ENCODE peak calls at places on chromosome 12, in nine cellular contexts. One of them, this sample, is unnamed.

GRCh38 chr12:57543666-57544065 is 3.3 kb downstream of the DCTN2 start:
- DNase-seq in uterus: no peak
- DNase-seq in tibial nerve: no peak
- DNase-seq in body of pancreas: no peak
- DNase-seq in IMR-90: peak
- DNase-seq in Peyer's patch: no peak
- DNase-seq in A549: no peak
- DNase-seq in esophagus squamous epithelium: no peak
- DNase-seq in stomach: no peak
- DNase-seq in this sample: no peak

GRCh38 chr12:132474237-132474741 is 15.7 kb upstream of the FBRSL1 start:
- DNase-seq in A549: no peak
- DNase-seq in esophagus squamous epithelium: no peak
- DNase-seq in tibial nerve: no peak
- DNase-seq in body of pancreas: no peak
- DNase-seq in IMR-90: no peak
- DNase-seq in stomach: no peak
- DNase-seq in uterus: no peak
- DNase-seq in Peyer's patch: no peak
- DNase-seq in this sample: no peak

GRCh38 chr12:101594700-101595099 is at the start of gene MYBPC1:
- DNase-seq in esophagus squamous epithelium: no peak
- DNase-seq in body of pancreas: no peak
- DNase-seq in Peyer's patch: no peak
- DNase-seq in stomach: no peak
- DNase-seq in uterus: no peak
- DNase-seq in tibial nerve: no peak
- DNase-seq in A549: peak
- DNase-seq in IMR-90: no peak
- DNase-seq in this sample: no peak

GRCh38 chr12:66247741-66248140 is 54.6 kb upstream of the HELB start:
- DNase-seq in uterus: no peak
- DNase-seq in body of pancreas: no peak
- DNase-seq in esophagus squamous epithelium: no peak
- DNase-seq in A549: no peak
- DNase-seq in tibial nerve: no peak
- DNase-seq in stomach: no peak
- DNase-seq in IMR-90: no peak
- DNase-seq in Peyer's patch: no peak
- DNase-seq in this sample: no peak

GRCh38 chr12:38886064-38886463 is 19.3 kb downstream of the CPNE8 start:
- DNase-seq in tibial nerve: no peak
- DNase-seq in A549: no peak
- DNase-seq in esophagus squamous epithelium: no peak
- DNase-seq in uterus: peak
- DNase-seq in IMR-90: no peak
- DNase-seq in Peyer's patch: peak
- DNase-seq in stomach: peak
- DNase-seq in body of pancreas: peak
- DNase-seq in this sample: no peak

GRCh38 chr12:131711551-131712205 is 788 bp downstream of the SFSWAP start:
- DNase-seq in A549: no peak
- DNase-seq in esophagus squamous epithelium: no peak
- DNase-seq in body of pancreas: no peak
- DNase-seq in Peyer's patch: peak
- DNase-seq in stomach: no peak
- DNase-seq in tibial nerve: no peak
- DNase-seq in uterus: no peak
- DNase-seq in IMR-90: no peak
- DNase-seq in this sample: no peak

GRCh38 chr12:5592313-5592712 is 160.4 kb downstream of the NTF3 start:
- DNase-seq in body of pancreas: no peak
- DNase-seq in IMR-90: no peak
- DNase-seq in Peyer's patch: no peak
- DNase-seq in A549: no peak
- DNase-seq in esophagus squamous epithelium: no peak
- DNase-seq in tibial nerve: no peak
- DNase-seq in uterus: no peak
- DNase-seq in stomach: no peak
- DNase-seq in this sample: no peak

GRCh38 chr12:104677441-104678089 is 220.8 kb downstream of the CHST11 start:
- DNase-seq in A549: no peak
- DNase-seq in uterus: no peak
- DNase-seq in stomach: peak
- DNase-seq in body of pancreas: no peak
- DNase-seq in Peyer's patch: no peak
- DNase-seq in IMR-90: no peak
- DNase-seq in tibial nerve: no peak
- DNase-seq in esophagus squamous epithelium: no peak
- DNase-seq in this sample: no peak

GRCh38 chr12:53058674-53059433 is 9.0 kb downstream of the TNS2 start:
- DNase-seq in A549: no peak
- DNase-seq in body of pancreas: peak
- DNase-seq in tibial nerve: peak
- DNase-seq in Peyer's patch: peak
- DNase-seq in uterus: no peak
- DNase-seq in esophagus squamous epithelium: no peak
- DNase-seq in stomach: no peak
- DNase-seq in IMR-90: no peak
- DNase-seq in this sample: no peak

GRCh38 chr12:47504775-47505446 is 200.9 kb downstream of the RPAP3 start:
- DNase-seq in uterus: no peak
- DNase-seq in IMR-90: peak
- DNase-seq in A549: no peak
- DNase-seq in body of pancreas: no peak
- DNase-seq in esophagus squamous epithelium: no peak
- DNase-seq in stomach: no peak
- DNase-seq in Peyer's patch: no peak
- DNase-seq in tibial nerve: no peak
- DNase-seq in this sample: no peak

GRCh38 chr12:43861015-43861846 is 25.4 kb downstream of the TMEM117 start:
- DNase-seq in body of pancreas: no peak
- DNase-seq in stomach: no peak
- DNase-seq in uterus: no peak
- DNase-seq in IMR-90: peak
- DNase-seq in tibial nerve: no peak
- DNase-seq in A549: no peak
- DNase-seq in esophagus squamous epithelium: no peak
- DNase-seq in Peyer's patch: no peak
- DNase-seq in this sample: no peak

GRCh38 chr12:42407306-42407705 is 81.3 kb downstream of the PPHLN1 start:
- DNase-seq in body of pancreas: no peak
- DNase-seq in A549: no peak
- DNase-seq in stomach: no peak
- DNase-seq in tibial nerve: no peak
- DNase-seq in Peyer's patch: no peak
- DNase-seq in uterus: no peak
- DNase-seq in esophagus squamous epithelium: no peak
- DNase-seq in IMR-90: peak
- DNase-seq in this sample: no peak

GRCh38 chr12:99146185-99146584 is 501.1 kb downstream of the APAF1 start:
- DNase-seq in body of pancreas: no peak
- DNase-seq in Peyer's patch: no peak
- DNase-seq in A549: no peak
- DNase-seq in esophagus squamous epithelium: no peak
- DNase-seq in stomach: no peak
- DNase-seq in uterus: no peak
- DNase-seq in tibial nerve: no peak
- DNase-seq in IMR-90: no peak
- DNase-seq in this sample: no peak

GRCh38 chr12:78725951-78726550 is 138.5 kb upstream of the SYT1 start:
- DNase-seq in A549: no peak
- DNase-seq in esophagus squamous epithelium: no peak
- DNase-seq in IMR-90: no peak
- DNase-seq in body of pancreas: no peak
- DNase-seq in uterus: no peak
- DNase-seq in Peyer's patch: no peak
- DNase-seq in tibial nerve: no peak
- DNase-seq in stomach: no peak
- DNase-seq in this sample: no peak

GRCh38 chr12:107404981-107405380 is 280.6 kb upstream of the PWP1 start:
- DNase-seq in A549: peak
- DNase-seq in tibial nerve: no peak
- DNase-seq in esophagus squamous epithelium: no peak
- DNase-seq in Peyer's patch: peak
- DNase-seq in body of pancreas: no peak
- DNase-seq in IMR-90: peak
- DNase-seq in stomach: no peak
- DNase-seq in uterus: no peak
- DNase-seq in this sample: no peak

DNA sequence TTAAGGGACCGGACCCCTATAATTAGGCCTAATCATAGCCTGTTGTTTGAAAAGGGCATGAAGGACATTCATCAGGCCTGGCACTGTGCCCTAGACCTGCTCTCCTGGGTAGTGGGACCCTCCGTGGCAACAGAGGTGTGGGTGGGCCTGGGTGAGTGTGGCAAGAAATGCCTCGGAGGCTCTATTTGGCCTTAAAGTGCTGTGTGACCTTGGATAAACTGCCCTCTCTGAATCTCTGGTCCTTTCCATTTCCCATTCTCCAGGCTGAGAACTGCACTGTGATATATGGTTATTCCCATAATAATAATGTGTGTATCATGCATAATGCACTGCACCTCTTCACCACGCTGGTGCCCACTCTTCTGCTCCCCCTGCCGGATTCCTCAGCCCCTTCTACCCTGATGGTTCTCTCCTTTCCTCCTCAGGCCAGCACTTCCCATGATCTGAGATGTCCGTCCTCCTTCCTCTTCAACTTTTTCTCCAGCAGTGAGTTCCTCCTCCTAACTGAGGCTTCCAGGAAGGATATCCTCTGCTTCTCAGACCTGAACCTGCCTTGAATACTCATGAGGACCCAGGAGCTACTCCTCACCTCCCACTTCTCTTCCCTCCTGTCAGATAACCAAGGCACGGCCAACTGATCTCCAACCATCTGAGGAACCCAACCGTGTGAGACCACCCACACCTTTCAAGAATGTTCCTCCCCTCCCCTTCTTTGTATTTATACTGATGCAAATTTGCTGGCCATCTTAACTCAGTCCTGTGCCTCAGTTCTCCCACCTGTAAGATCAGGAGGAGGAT is 111.0 kb upstream of the PZP start:
- DNase-seq in Peyer's patch: no peak
- DNase-seq in uterus: no peak
- DNase-seq in A549: no peak
- DNase-seq in tibial nerve: no peak
- DNase-seq in stomach: no peak
- DNase-seq in IMR-90: no peak
- DNase-seq in body of pancreas: no peak
- DNase-seq in esophagus squamous epithelium: no peak
- DNase-seq in this sample: no peak
- TF ChIP-seq CTCF in Peyer's patch: no peak
- TF ChIP-seq CTCF in uterus: no peak
- TF ChIP-seq CTCF in A549: no peak
- TF ChIP-seq CTCF in tibial nerve: no peak
- TF ChIP-seq CTCF in stomach: no peak
- TF ChIP-seq CTCF in IMR-90: no peak
- TF ChIP-seq CTCF in body of pancreas: peak
- TF ChIP-seq CTCF in esophagus squamous epithelium: no peak
- TF ChIP-seq CTCF in this sample: no peak

DNA sequence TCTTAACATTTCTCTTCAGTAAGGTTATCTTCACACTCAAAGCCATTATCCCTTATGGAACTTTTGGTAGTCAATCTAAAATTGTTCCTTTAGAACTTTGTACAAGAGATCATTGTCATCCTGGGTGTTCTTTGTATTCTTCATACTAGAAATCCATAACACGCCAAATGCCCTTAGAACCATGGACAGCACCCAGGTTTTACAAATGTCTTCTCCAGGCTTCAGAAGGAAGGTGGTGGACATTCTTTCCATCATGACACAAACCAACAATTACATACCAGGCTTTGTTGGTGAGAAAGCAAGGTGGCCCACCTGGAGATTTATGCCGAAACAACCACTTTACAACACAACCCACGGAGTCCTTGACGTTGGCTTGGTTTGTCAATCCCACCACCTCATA is 365.6 kb upstream of the TBX3 start:
- DNase-seq in A549: no peak
- DNase-seq in tibial nerve: no peak
- DNase-seq in Peyer's patch: no peak
- DNase-seq in IMR-90: peak
- DNase-seq in body of pancreas: no peak
- DNase-seq in stomach: no peak
- DNase-seq in esophagus squamous epithelium: no peak
- DNase-seq in uterus: no peak
- DNase-seq in this sample: no peak
- TF ChIP-seq POLR2A in A549: no peak
- TF ChIP-seq POLR2A in tibial nerve: no peak
- TF ChIP-seq POLR2A in Peyer's patch: no peak
- TF ChIP-seq POLR2A in IMR-90: no peak
- TF ChIP-seq POLR2A in body of pancreas: no peak
- TF ChIP-seq POLR2A in stomach: no peak
- TF ChIP-seq POLR2A in esophagus squamous epithelium: no peak
- TF ChIP-seq POLR2A in uterus: no peak
- TF ChIP-seq POLR2A in this sample: no peak

DNA sequence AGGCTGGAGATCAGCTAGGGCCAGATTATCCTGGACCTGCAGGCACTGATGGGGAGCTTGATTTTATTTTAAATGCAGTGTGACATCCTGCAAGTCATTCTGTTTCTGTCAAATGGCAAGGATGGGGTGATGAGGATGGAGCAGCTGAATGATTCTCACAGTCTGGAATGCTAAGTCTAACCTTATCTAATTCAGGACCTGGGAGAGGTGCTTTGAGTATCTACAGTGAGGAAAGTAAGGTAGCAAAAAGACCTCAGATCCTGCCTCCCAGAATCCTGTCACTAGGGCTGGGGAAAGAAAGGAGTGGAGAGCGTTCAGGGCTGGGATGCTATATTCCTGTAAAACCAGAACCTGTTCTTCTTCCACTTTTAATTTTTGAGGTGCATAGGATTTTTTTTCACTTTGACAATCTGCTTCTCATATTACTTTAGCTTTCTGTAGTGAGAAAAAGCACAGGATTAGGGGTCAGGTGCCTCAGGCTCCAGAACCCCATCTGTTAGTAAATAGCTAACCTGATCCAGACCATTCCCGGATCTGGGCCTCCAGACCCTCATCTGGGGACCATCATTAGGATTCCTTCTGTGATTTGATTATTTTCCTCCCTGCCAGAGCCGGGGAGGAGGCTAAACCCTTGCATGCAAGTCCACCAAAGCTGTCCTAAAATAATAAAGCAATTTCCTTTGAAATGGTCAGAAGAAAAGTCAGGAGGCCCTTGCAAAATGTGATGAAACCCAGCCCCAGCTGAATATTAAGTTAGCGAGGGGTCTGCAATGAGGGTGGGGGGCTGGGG is 54.7 kb downstream of the ASCL1 start:
- DNase-seq in Peyer's patch: no peak
- DNase-seq in A549: no peak
- DNase-seq in uterus: no peak
- DNase-seq in tibial nerve: no peak
- DNase-seq in IMR-90: no peak
- DNase-seq in stomach: no peak
- DNase-seq in body of pancreas: no peak
- DNase-seq in esophagus squamous epithelium: no peak
- DNase-seq in this sample: no peak
- TF ChIP-seq CTCF in Peyer's patch: no peak
- TF ChIP-seq CTCF in A549: no peak
- TF ChIP-seq CTCF in uterus: no peak
- TF ChIP-seq CTCF in tibial nerve: no peak
- TF ChIP-seq CTCF in IMR-90: no peak
- TF ChIP-seq CTCF in stomach: no peak
- TF ChIP-seq CTCF in body of pancreas: no peak
- TF ChIP-seq CTCF in esophagus squamous epithelium: no peak
- TF ChIP-seq CTCF in this sample: no peak

GRCh38 chr12:6827982-6828670 is at the start of gene P3H3:
- DNase-seq in body of pancreas: no peak
- DNase-seq in Peyer's patch: peak
- DNase-seq in stomach: no peak
- DNase-seq in uterus: peak
- DNase-seq in IMR-90: peak
- DNase-seq in tibial nerve: no peak
- DNase-seq in A549: peak
- DNase-seq in esophagus squamous epithelium: no peak
- DNase-seq in this sample: peak
- TF ChIP-seq POLR2A in body of pancreas: no peak
- TF ChIP-seq POLR2A in Peyer's patch: no peak
- TF ChIP-seq POLR2A in stomach: no peak
- TF ChIP-seq POLR2A in uterus: peak
- TF ChIP-seq POLR2A in IMR-90: no peak
- TF ChIP-seq POLR2A in tibial nerve: no peak
- TF ChIP-seq POLR2A in A549: no peak
- TF ChIP-seq POLR2A in esophagus squamous epithelium: no peak
- TF ChIP-seq POLR2A in this sample: no peak